ENCODE peak calls at places on chromosome 18, in five cellular contexts. L is stimulated activated CD4-positive, alpha-beta T cell treated with anti-CD3 and anti-CD28 coated beads, Interleukin-2, amount 100 ng/mL, for 48 hours; Q is A172; A is LoVo; R is cardiac fibroblast. G is an unnamed sample.
A peak's percentile ranks its signal among the peaks of the same experiment; 100 is the strongest.

GRCh38 chr18:75205760-75206109 is 3.2 kb downstream of the PTGR3 start:
- DNase-seq in L (no peak), Q (no peak), A (no peak), R (no peak), G (no peak)

GRCh38 chr18:34595673-34596072 is 114.4 kb upstream of the DTNA start:
- DNase-seq in L (no peak), Q (peak; percentile 57), A (no peak), R (peak; percentile 52), G (peak; percentile 77)

GRCh38 chr18:49757513-49758262 is 55.6 kb downstream of the ACAA2 start:
- DNase-seq in L (no peak), Q (no peak), A (no peak), R (no peak), G (no peak)

GRCh38 chr18:59549797-59550516 is 147.3 kb downstream of the CCBE1 start:
- DNase-seq in L (no peak), Q (no peak), A (no peak), R (no peak), G (no peak)

GRCh38 chr18:9209230-9209629 is 72.6 kb downstream of the ANKRD12 start:
- DNase-seq in L (no peak), Q (no peak), A (no peak), R (peak; percentile 71), G (peak; percentile 48)

GRCh38 chr18:46555724-46556123 is 101.3 kb downstream of the LOXHD1 start:
- DNase-seq in L (no peak), Q (no peak), A (no peak), R (no peak), G (peak; percentile 2)

GRCh38 chr18:5180254-5180653 is 16.8 kb downstream of the AKAIN1 start:
- DNase-seq in L (no peak), Q (no peak), A (no peak), R (no peak), G (no peak)

GRCh38 chr18:57542801-57543427 is 43.6 kb downstream of the FECH start:
- DNase-seq in L (no peak), Q (no peak), A (no peak), R (no peak), G (peak; percentile 55)

GRCh38 chr18:48724455-48724854 is 185.6 kb downstream of the CTIF start:
- DNase-seq in L (no peak), Q (no peak), A (no peak), R (no peak), G (no peak)

GRCh38 chr18:44742741-44743311 is 62.1 kb downstream of the SETBP1 start:
- DNase-seq in L (no peak), Q (no peak), A (no peak), R (peak; percentile 54), G (peak; percentile 62)

GRCh38 chr18:66754335-66754734 is 150.4 kb upstream of the CDH19 start:
- DNase-seq in L (no peak), Q (no peak), A (no peak), R (no peak), G (no peak)

GRCh38 chr18:68735498-68736343 is 20.8 kb upstream of the TMX3 start:
- DNase-seq in L (no peak), Q (peak; percentile 33), A (peak; percentile 32), R (peak; percentile 81), G (peak; percentile 87)

GRCh38 chr18:36191286-36191685 is 4.0 kb downstream of the MOCOS start:
- DNase-seq in L (no peak), Q (no peak), A (no peak), R (no peak), G (no peak)

GRCh38 chr18:42141439-42141838 is 186.4 kb downstream of the PIK3C3 start:
- DNase-seq in L (no peak), Q (peak; percentile 12), A (no peak), R (no peak), G (peak; percentile 12)

GRCh38 chr18:49645836-49646235 is 84.0 kb downstream of the LIPG start:
- DNase-seq in L (no peak), Q (no peak), A (no peak), R (peak; percentile 66), G (no peak)

GRCh38 chr18:9561774-9562173 is 52.6 kb downstream of the PPP4R1 start:
- DNase-seq in L (no peak), Q (no peak), A (no peak), R (no peak), G (no peak)

GRCh38 chr18:487371-487770 is 13.1 kb downstream of the COLEC12 start:
- DNase-seq in L (no peak), Q (no peak), A (no peak), R (no peak), G (no peak)

GRCh38 chr18:76464281-76465259 is 30.5 kb downstream of the ZNF516 start:
- DNase-seq in L (no peak), Q (no peak), A (no peak), R (no peak), G (no peak)